ENCODE peak calls at places on chromosome X, in nine cellular contexts. T, J, I, O, H, X, D, M and F are unnamed samples.

GRCh38 chrX:116961872-116962582 is 499.3 kb upstream of the CT83 start:
- DNase-seq in H (no peak), X (no peak), I (peak), D (peak), M (no peak), J (no peak), O (no peak), T (no peak), F (no peak)

GRCh38 chrX:108307408-108308085 is 130.7 kb downstream of the COL4A6 start:
- DNase-seq in I (no peak), T (no peak), D (no peak), M (no peak), X (no peak), J (no peak), O (no peak), H (no peak), F (no peak)

GRCh38 chrX:136708348-136708747 is 60.4 kb downstream of the CD40LG start:
- DNase-seq in D (no peak), T (no peak), J (no peak), O (no peak), I (peak), M (no peak), X (peak), H (no peak), F (no peak)

GRCh38 chrX:47235691-47236103 is 2.9 kb downstream of the USP11 start:
- DNase-seq in H (no peak), J (no peak), D (no peak), O (no peak), T (no peak), M (no peak), X (peak), I (no peak), F (no peak)

GRCh38 chrX:55011294-55011693 is 11.1 kb downstream of the APEX2 start:
- DNase-seq in T (no peak), I (no peak), J (no peak), O (no peak), H (no peak), M (no peak), D (no peak), X (peak), F (no peak)

GRCh38 chrX:17792842-17793241 is 55.5 kb downstream of the SCML1 start:
- DNase-seq in I (no peak), T (no peak), D (no peak), O (peak), X (no peak), J (no peak), M (no peak), H (no peak), F (no peak)

GRCh38 chrX:109687903-109688302 is 45.2 kb downstream of the ACSL4 start:
- DNase-seq in H (no peak), I (no peak), M (no peak), J (no peak), X (no peak), D (no peak), O (no peak), T (no peak), F (no peak)

GRCh38 chrX:41912922-41913321 is 10.4 kb downstream of the CASK start:
- DNase-seq in D (peak), X (peak), I (peak), T (no peak), H (no peak), O (no peak), M (no peak), J (no peak), F (no peak)

GRCh38 chrX:40698851-40699250 is 36.5 kb downstream of the MED14 start:
- DNase-seq in J (no peak), T (no peak), M (no peak), X (no peak), O (no peak), I (no peak), D (no peak), H (no peak), F (no peak)